ENCODE peak calls at places on chromosome 19, in nine cellular contexts. A is astrocyte of the spinal cord; I is A549; W is adrenal gland; J is fibroblast of mammary gland; Z is HFFc6; B is HEK293T; K is epithelial cell of proximal tubule; N is CD4-positive, alpha-beta T cell. X is an unnamed sample.
A peak's percentile ranks its signal among the peaks of the same experiment; 100 is the strongest.

GRCh38 chr19:47421844-47422395 is 2.6 kb upstream of the MEIS3 start:
- DNase-seq in W (no peak), K (no peak), A (no peak), N (no peak), B (no peak), I (no peak), Z (no peak), J (no peak), X (no peak)

GRCh38 chr19:46755077-46755852 is 9.0 kb upstream of the STRN4 start:
- DNase-seq in A (peak; percentile 55), K (no peak), W (peak; percentile 45), B (no peak), N (no peak), J (peak; percentile 73), Z (peak; percentile 16), I (no peak), X (no peak)

GRCh38 chr19:55210120-55210493 is 806 bp upstream of the PTPRH start:
- DNase-seq in Z (peak; percentile 96), A (peak; percentile 92), J (peak; percentile 97), I (peak; percentile 91), K (peak; percentile 82), W (peak; percentile 82), B (no peak), N (no peak), X (no peak)

GRCh38 chr19:55578761-55579747 is 1.6 kb downstream of the ZNF579 start:
- DNase-seq in N (no peak), A (no peak), Z (no peak), J (no peak), W (no peak), K (no peak), I (no peak), B (no peak), X (no peak)

GRCh38 chr19:30659638-30660037 is 287.5 kb downstream of the ZNF536 start:
- DNase-seq in J (no peak), N (no peak), B (no peak), K (no peak), W (no peak), A (no peak), I (no peak), Z (no peak), X (no peak)

GRCh38 chr19:10744222-10744847 is 26.5 kb downstream of the DNM2 start:
- DNase-seq in W (no peak), K (no peak), N (no peak), Z (no peak), I (no peak), B (no peak), J (no peak), A (no peak), X (no peak)

GRCh38 chr19:29873024-29873800 is 61.4 kb downstream of the CCNE1 start:
- DNase-seq in N (peak; percentile 52), K (no peak), Z (no peak), J (no peak), I (peak; percentile 85), B (peak; percentile 92), A (no peak), W (peak; percentile 53), X (peak; percentile 58)

GRCh38 chr19:32829345-32829896 is 40.1 kb downstream of the SLC7A9 start:
- DNase-seq in J (no peak), Z (no peak), K (no peak), B (no peak), A (no peak), W (no peak), N (no peak), I (no peak), X (no peak)

GRCh38 chr19:58353717-58354477 is 605 bp upstream of the A1BG start:
- DNase-seq in W (no peak), B (no peak), Z (no peak), K (no peak), N (no peak), J (no peak), I (no peak), A (no peak), X (no peak)

GRCh38 chr19:18131841-18132596 is 20.9 kb upstream of the PIK3R2 start:
- DNase-seq in J (no peak), W (no peak), A (no peak), B (no peak), K (no peak), I (no peak), Z (no peak), N (no peak), X (no peak)

GRCh38 chr19:8654591-8655339 is 24.3 kb downstream of the NFILZ start:
- DNase-seq in I (peak; percentile 59), N (peak; percentile 52), Z (peak; percentile 8), B (peak; percentile 83), W (peak; percentile 32), K (no peak), A (peak; percentile 35), J (peak; percentile 36), X (peak; percentile 47)

GRCh38 chr19:22622901-22623840 is 11.0 kb upstream of the ZNF492 start:
- DNase-seq in N (no peak), W (no peak), I (no peak), A (no peak), J (no peak), K (no peak), Z (no peak), B (no peak), X (no peak)

GRCh38 chr19:30167206-30167903 is 204.8 kb upstream of the ZNF536 start:
- DNase-seq in Z (no peak), A (no peak), B (no peak), J (no peak), K (no peak), W (no peak), I (no peak), N (no peak), X (no peak)

GRCh38 chr19:37999309-38000213 is 92.6 kb downstream of the SIPA1L3 start:
- DNase-seq in N (no peak), B (no peak), A (peak; percentile 97), K (peak; percentile 96), I (peak; percentile 94), Z (peak; percentile 98), W (no peak), J (peak; percentile 98), X (no peak)

GRCh38 chr19:8252922-8253589 is 43.9 kb downstream of the CERS4 start:
- DNase-seq in J (peak; percentile 73), K (no peak), B (peak; percentile 89), N (peak; percentile 80), I (peak; percentile 74), A (peak; percentile 69), Z (peak; percentile 56), W (peak; percentile 78), X (peak; percentile 73)

GRCh38 chr19:22620401-22620800 is 13.7 kb upstream of the ZNF492 start:
- DNase-seq in J (no peak), A (no peak), W (no peak), N (no peak), K (no peak), Z (no peak), B (no peak), I (no peak), X (no peak)

GRCh38 chr19:32336259-32337111 is 8.9 kb upstream of the ZNF507 start:
- DNase-seq in A (peak; percentile 33), Z (no peak), W (no peak), I (no peak), K (no peak), J (peak; percentile 64), B (no peak), N (no peak), X (no peak)

GRCh38 chr19:35587326-35587725 is 1.4 kb downstream of the PMIS2 start:
- DNase-seq in W (no peak), B (peak; percentile 2), K (no peak), J (no peak), A (no peak), Z (no peak), N (no peak), I (no peak), X (no peak)

GRCh38 chr19:27851543-27852060 is 1361.3 kb downstream of the UQCRFS1 start:
- DNase-seq in B (no peak), Z (no peak), J (no peak), I (no peak), K (no peak), A (no peak), W (no peak), N (no peak), X (no peak)

GRCh38 chr19:8180018-8180417 is 29.2 kb upstream of the CERS4 start:
- DNase-seq in I (no peak), K (no peak), B (no peak), N (no peak), J (no peak), W (no peak), Z (no peak), A (no peak), X (no peak)

GRCh38 chr19:49497047-49497789 is 984 bp downstream of the RPS11 start:
- DNase-seq in A (peak; percentile 50), J (peak; percentile 65), I (peak; percentile 77), B (no peak), W (peak; percentile 72), Z (peak; percentile 43), N (peak; percentile 74), K (no peak), X (peak; percentile 73)

GRCh38 chr19:11113140-11113708 is 24.0 kb downstream of the LDLR start:
- DNase-seq in B (no peak), K (no peak), Z (no peak), J (no peak), A (no peak), N (no peak), I (no peak), W (no peak), X (no peak)

GRCh38 chr19:9808855-9809646 is 9.8 kb downstream of the FBXL12 start:
- DNase-seq in N (no peak), W (no peak), B (no peak), A (no peak), I (no peak), K (no peak), J (no peak), Z (no peak), X (no peak)

GRCh38 chr19:8506402-8506957 is 4.0 kb upstream of the PRAM1 start:
- DNase-seq in K (no peak), A (no peak), Z (no peak), B (no peak), N (no peak), I (peak; percentile 43), J (no peak), W (peak; percentile 59), X (no peak)

GRCh38 chr19:3708207-3708931 is at the start of gene TJP3:
- DNase-seq in A (no peak), J (no peak), K (no peak), I (no peak), Z (peak; percentile 20), B (no peak), N (no peak), W (peak; percentile 41), X (no peak)

GRCh38 chr19:13718733-13719132 is 45.6 kb upstream of the MRI1 start:
- DNase-seq in I (peak; percentile 21), A (peak; percentile 66), K (no peak), Z (no peak), W (no peak), J (peak; percentile 47), B (no peak), N (no peak), X (no peak)

GRCh38 chr19:48203227-48203793 is 32.8 kb downstream of the ZSWIM9 start:
- DNase-seq in I (no peak), B (no peak), N (no peak), J (no peak), A (no peak), K (no peak), Z (no peak), W (no peak), X (no peak)

GRCh38 chr19:4363571-4364304 is 20.4 kb downstream of the MPND start:
- DNase-seq in N (no peak), I (no peak), B (no peak), A (no peak), K (no peak), W (peak; percentile 13), J (no peak), Z (no peak), X (no peak)

GRCh38 chr19:41373993-41374392 is 2.3 kb upstream of the TMEM91 start:
- DNase-seq in Z (peak; percentile 72), I (no peak), B (no peak), N (no peak), J (peak; percentile 91), A (peak; percentile 96), W (peak; percentile 86), K (no peak), X (no peak)

GRCh38 chr19:5974721-5975387 is 3.1 kb downstream of the RANBP3 start:
- DNase-seq in J (peak; percentile 41), K (no peak), W (no peak), N (no peak), A (no peak), B (no peak), I (no peak), Z (no peak), X (no peak)

GRCh38 chr19:51029718-51030117 is 3.3 kb upstream of the KLK11 start:
- DNase-seq in W (no peak), J (no peak), N (no peak), I (no peak), K (no peak), B (no peak), A (no peak), Z (no peak), X (no peak)

X was measured in activated T-helper 2 cell treated with anti-CD3 and anti-CD28 coated beads, Interferon-gamma antibody, Interleukin-2, Interleukin-4, amounts not matched to agents 10 μg/mL and 5 μg/mL and 100 μg/mL, durations not matched to agents 14 hours and 24 hours and 36 hours.